ENCODE peak calls at places on chromosomes 5 and 9, in six cellular contexts. W is HCT116, I is SK-N-MC, F is astrocyte, B is fibroblast of lung, Y is HepG2. T is an unnamed sample.

GRCh38 chr5:160349249-160349965 is 21.0 kb downstream of the C1QTNF2 start:
- DNase-seq in W (no peak), I (no peak), F (no peak), B (no peak), Y (no peak), T (no peak)

GRCh38 chr5:164934039-164934438 is 1428.6 kb downstream of the MAT2B start:
- DNase-seq in W (no peak), I (no peak), F (no peak), B (no peak), Y (no peak), T (peak; percentile 96)

GRCh38 chr9:35341585-35341984 is 148.3 kb upstream of the RUSC2 start:
- DNase-seq in W (no peak), I (no peak), F (peak; percentile 72), B (peak; percentile 80), Y (no peak), T (no peak)

GRCh38 chr5:81912933-81913332 is 58.9 kb upstream of the ATG10 start:
- DNase-seq in W (no peak), I (no peak), F (no peak), B (no peak), Y (no peak), T (no peak)

GRCh38 chr9:72497476-72498065 is 23.8 kb upstream of the TMC1 start:
- DNase-seq in W (no peak), I (no peak), F (no peak), B (no peak), Y (no peak), T (no peak)

GRCh38 chr9:99635032-99635431 is 186.7 kb upstream of the NR4A3 start:
- DNase-seq in W (no peak), I (no peak), F (peak; percentile 8), B (peak; percentile 24), Y (no peak), T (no peak)

GRCh38 chr9:35481347-35481975 is 8.4 kb upstream of the RUSC2 start:
- DNase-seq in W (peak; percentile 54), I (no peak), F (peak; percentile 25), B (peak; percentile 43), Y (peak; percentile 54), T (peak; percentile 53)

GRCh38 chr9:93676310-93677054 is 100.1 kb downstream of the PHF2 start:
- DNase-seq in W (no peak), I (no peak), F (no peak), B (no peak), Y (no peak), T (no peak)

GRCh38 chr5:11903614-11904269 is 504 bp downstream of the CTNND2 start:
- DNase-seq in W (no peak), I (no peak), F (peak; percentile 27), B (peak; percentile 45), Y (no peak), T (peak; percentile 72)

GRCh38 chr9:124399323-124399962 is 15.8 kb downstream of the PSMB7 start:
- DNase-seq in W (no peak), I (no peak), F (peak; percentile 70), B (peak; percentile 75), Y (no peak), T (no peak)

GRCh38 chr5:85049020-85049419 is 664.3 kb upstream of the EDIL3 start:
- DNase-seq in W (peak; percentile 8), I (no peak), F (peak; percentile 70), B (peak; percentile 79), Y (peak; percentile 4), T (peak; percentile 27)

GRCh38 chr9:126342621-126343031 is 16.0 kb downstream of the MVB12B start:
- DNase-seq in W (no peak), I (no peak), F (no peak), B (no peak), Y (peak; percentile 46), T (no peak)

GRCh38 chr9:13268469-13268868 is 11.0 kb downstream of the MPDZ start:
- DNase-seq in W (no peak), I (no peak), F (peak; percentile 91), B (peak; percentile 92), Y (no peak), T (no peak)

GRCh38 chr5:58582411-58583393 is at the start of gene RAB3C:
- DNase-seq in W (peak; percentile 44), I (peak; percentile 35), F (peak; percentile 86), B (peak; percentile 92), Y (peak; percentile 78), T (peak; percentile 94)

GRCh38 chr5:54646285-54647101 is 128.9 kb downstream of the SNX18 start:
- DNase-seq in W (no peak), I (peak; percentile 58), F (peak; percentile 78), B (peak; percentile 83), Y (no peak), T (peak; percentile 95)

GRCh38 chr9:6614489-6614888 is 31.0 kb downstream of the GLDC start:
- DNase-seq in W (no peak), I (no peak), F (no peak), B (no peak), Y (no peak), T (no peak)

GRCh38 chr5:13412040-13412595 is 532.4 kb downstream of the DNAH5 start:
- DNase-seq in W (no peak), I (no peak), F (no peak), B (no peak), Y (no peak), T (no peak)

GRCh38 chr5:150323819-150324218 is 21.1 kb upstream of the ARSI start:
- DNase-seq in W (no peak), I (no peak), F (no peak), B (no peak), Y (no peak), T (no peak)

GRCh38 chr9:27784999-27785713 is 211.9 kb upstream of the C9orf72 start:
- DNase-seq in W (no peak), I (no peak), F (peak; percentile 23), B (peak; percentile 41), Y (no peak), T (no peak)

GRCh38 chr5:81878333-81878732 is 93.5 kb upstream of the ATG10 start:
- DNase-seq in W (no peak), I (no peak), F (no peak), B (peak; percentile 5), Y (no peak), T (no peak)

DNA sequence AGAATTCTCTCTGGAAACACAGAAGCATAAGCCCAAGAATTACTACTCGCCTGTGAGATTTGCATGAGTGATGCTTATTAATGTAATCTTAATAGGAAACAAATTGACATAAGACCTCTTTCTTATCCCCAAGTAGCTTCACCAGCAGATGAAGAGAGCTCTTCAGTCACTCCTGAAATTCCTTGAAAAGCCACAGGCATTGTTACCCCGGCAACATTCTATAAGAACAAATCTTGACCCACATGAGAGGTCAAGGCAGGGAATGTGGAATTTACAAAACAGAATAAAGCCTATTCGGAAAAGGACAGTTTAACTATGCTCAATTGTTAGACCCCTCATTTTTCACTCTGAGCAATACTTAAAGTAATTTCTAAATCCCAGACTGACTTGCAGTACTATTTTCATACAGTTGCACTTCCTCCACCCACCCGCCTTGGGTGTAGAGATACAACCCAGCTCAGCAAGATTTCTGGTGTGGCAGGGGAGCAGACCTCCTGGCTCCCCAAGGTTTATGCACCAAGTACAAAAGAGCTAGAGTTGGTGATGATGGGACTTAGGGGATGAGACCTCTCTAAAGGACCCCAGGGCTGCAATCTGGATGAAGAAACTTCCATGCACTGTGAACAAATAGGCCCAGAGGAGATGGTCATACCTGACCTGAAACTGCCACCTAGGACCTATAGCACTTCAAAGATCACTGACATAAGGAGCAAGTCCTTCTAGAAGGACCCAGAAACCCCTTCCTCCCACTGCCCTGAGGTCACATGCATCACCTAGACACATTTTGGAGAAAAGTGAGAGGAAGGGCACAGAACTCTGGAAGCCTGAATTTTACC is 242.1 kb downstream of the ZNF608 start:
- DNase-seq in W (no peak), I (no peak), F (peak; percentile 66), B (peak; percentile 70), Y (no peak), T (no peak)
- H3K27ac ChIP-seq in W (no peak overlapping the region), I (no peak overlapping the region), F (no peak overlapping the region), B (no peak overlapping the region), Y (no peak overlapping the region), T (no peak overlapping the region)

GRCh38 chr5:135400866-135401265 is 1.8 kb upstream of the MACROH2A1 start:
- DNase-seq in W (no peak), I (no peak), F (no peak), B (no peak), Y (peak; percentile 58), T (no peak)
- TF ChIP-seq EZH2 in W (no peak), I (no peak), F (no peak), B (no peak), Y (no peak), T (no peak)

DNA sequence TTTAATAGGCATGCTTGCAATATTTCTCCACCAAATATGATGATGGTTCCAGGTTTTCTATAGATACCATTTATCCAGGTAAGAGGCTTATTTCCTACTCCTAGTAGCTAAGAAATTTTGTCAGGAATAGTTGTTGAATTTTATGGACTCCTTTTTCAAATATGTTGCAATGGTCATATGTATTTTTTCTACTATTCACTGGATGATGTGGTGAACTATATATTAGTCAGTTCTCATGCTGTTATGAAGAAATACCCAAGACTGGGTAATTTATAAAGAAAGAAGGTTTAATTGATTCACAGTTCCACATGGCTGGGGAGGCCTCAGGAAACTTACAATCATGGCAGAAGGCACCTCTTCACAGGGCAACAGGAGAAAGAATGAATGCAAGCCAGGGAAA is 141.1 kb upstream of the NR3C1 start:
- DNase-seq in W (no peak), I (no peak), F (no peak), B (no peak), Y (no peak), T (no peak)
- H3K27ac ChIP-seq in W (no peak overlapping the region), I (no peak overlapping the region), F (no peak overlapping the region), B (no peak overlapping the region), Y (no peak overlapping the region), T (no peak overlapping the region)

DNA sequence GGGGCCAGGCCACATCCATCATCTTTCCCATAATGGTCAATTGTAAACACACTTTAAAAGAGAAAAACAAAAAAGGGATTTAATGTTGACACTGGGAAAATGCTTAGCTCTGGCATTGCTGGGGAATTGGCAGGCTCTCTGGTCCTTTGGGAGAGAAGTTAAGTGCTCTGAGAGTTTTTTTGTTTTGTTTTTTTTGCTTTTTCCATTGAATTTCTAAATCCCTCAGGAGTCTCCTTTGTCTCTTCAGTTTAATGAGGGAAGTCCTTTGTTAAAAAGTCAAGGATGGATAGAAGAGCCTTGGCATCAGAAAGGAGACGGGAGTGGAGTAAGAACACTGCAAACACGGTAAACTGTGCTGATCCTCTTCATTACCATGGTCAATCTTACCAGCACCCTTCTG is 7.1 kb upstream of the HAND1 start:
- DNase-seq in W (no peak), I (no peak), F (no peak), B (no peak), Y (no peak), T (no peak)
- TF ChIP-seq EZH2 in W (no peak), I (no peak), F (no peak), B (no peak), Y (no peak), T (no peak)

GRCh38 chr5:127333463-127333862 is 42.9 kb downstream of the MEGF10 start:
- DNase-seq in W (no peak), I (no peak), F (no peak), B (no peak), Y (no peak), T (no peak)

GRCh38 chr5:127335381-127335780 is 44.8 kb downstream of the MEGF10 start:
- DNase-seq in W (no peak), I (no peak), F (no peak), B (no peak), Y (no peak), T (no peak)

GRCh38 chr5:127337876-127338275 is 47.3 kb downstream of the MEGF10 start:
- DNase-seq in W (no peak), I (no peak), F (no peak), B (no peak), Y (no peak), T (no peak)

GRCh38 chr5:127330116-127330515 is 39.5 kb downstream of the MEGF10 start:
- DNase-seq in W (no peak), I (no peak), F (no peak), B (no peak), Y (no peak), T (no peak)

GRCh38 chr5:127332250-127332649 is 41.7 kb downstream of the MEGF10 start:
- DNase-seq in W (no peak), I (no peak), F (no peak), B (no peak), Y (no peak), T (no peak)
- H3K27ac ChIP-seq in W (no peak overlapping the region), I (no peak overlapping the region), F (no peak overlapping the region), B (no peak overlapping the region), Y (no peak overlapping the region), T (no peak overlapping the region)

T was measured in MM.1S.